ENCODE peak calls at places on chromosomes 11 and 22, in four cellular contexts. One of them, this sample, is unnamed.

GRCh38 chr11:119571311-119571710 is 148.3 kb upstream of the THY1 start:
- DNase-seq in H1: no peak
- DNase-seq in H9: peak; percentile 19
- DNase-seq in IMR-90: no peak
- DNase-seq in this sample: no peak

GRCh38 chr11:118068206-118068944 is 8.5 kb upstream of the TMPRSS4 start:
- DNase-seq in H9: peak; percentile 77
- DNase-seq in H1: no peak
- DNase-seq in IMR-90: no peak
- DNase-seq in this sample: peak; percentile 67

GRCh38 chr22:44889233-44889878 is 120.4 kb downstream of the PHF21B start:
- DNase-seq in H1: no peak
- DNase-seq in IMR-90: no peak
- DNase-seq in H9: no peak
- DNase-seq in this sample: peak; percentile 69

GRCh38 chr11:9831122-9831521 is 167.2 kb downstream of the SWAP70 start:
- DNase-seq in H9: peak; percentile 41
- DNase-seq in H1: no peak
- DNase-seq in IMR-90: no peak
- DNase-seq in this sample: no peak

GRCh38 chr11:105783216-105783615 is 173.3 kb downstream of the GRIA4 start:
- DNase-seq in IMR-90: no peak
- DNase-seq in H9: no peak
- DNase-seq in H1: no peak
- DNase-seq in this sample: no peak

GRCh38 chr11:27934830-27935145 is 173.2 kb downstream of the KIF18A start:
- DNase-seq in H1: no peak
- DNase-seq in IMR-90: peak; percentile 98
- DNase-seq in H9: no peak
- DNase-seq in this sample: peak; percentile 89

GRCh38 chr11:109423114-109423859 is 1.3 kb downstream of the C11orf87 start:
- DNase-seq in H1: peak; percentile 2
- DNase-seq in H9: peak; percentile 44
- DNase-seq in IMR-90: no peak
- DNase-seq in this sample: peak; percentile 40

GRCh38 chr11:116073854-116074837 is 569.9 kb upstream of the CADM1 start:
- DNase-seq in IMR-90: no peak
- DNase-seq in H9: no peak
- DNase-seq in H1: no peak
- DNase-seq in this sample: peak; percentile 87

GRCh38 chr22:46072981-46073682 is 77.2 kb upstream of the PPARA start:
- DNase-seq in H1: no peak
- DNase-seq in H9: no peak
- DNase-seq in IMR-90: no peak
- DNase-seq in this sample: no peak

GRCh38 chr22:23146842-23147205 is 1.5 kb downstream of the RAB36 start:
- DNase-seq in IMR-90: no peak
- DNase-seq in H1: no peak
- DNase-seq in H9: no peak
- DNase-seq in this sample: no peak

GRCh38 chr11:118008271-118008903 is 22.2 kb downstream of the IL10RA start:
- DNase-seq in H9: no peak
- DNase-seq in IMR-90: no peak
- DNase-seq in H1: no peak
- DNase-seq in this sample: no peak

GRCh38 chr11:86174101-86175046 is 70.2 kb upstream of the EED start:
- DNase-seq in H1: no peak
- DNase-seq in H9: no peak
- DNase-seq in IMR-90: peak; percentile 99
- DNase-seq in this sample: no peak

GRCh38 chr11:119459293-119459976 is 36.5 kb upstream of the THY1 start:
- DNase-seq in IMR-90: no peak
- DNase-seq in H9: no peak
- DNase-seq in H1: no peak
- DNase-seq in this sample: no peak

GRCh38 chr22:37377927-37378326 is 49.4 kb downstream of the ELFN2 start:
- DNase-seq in H1: no peak
- DNase-seq in IMR-90: no peak
- DNase-seq in H9: no peak
- DNase-seq in this sample: no peak

GRCh38 chr11:39786682-39787081 is 1672.8 kb downstream of the LRRC4C start:
- DNase-seq in H9: no peak
- DNase-seq in H1: no peak
- DNase-seq in IMR-90: no peak
- DNase-seq in this sample: no peak

GRCh38 chr11:44950625-44951472 is at the start of gene TP53I11:
- DNase-seq in H1: no peak
- DNase-seq in H9: no peak
- DNase-seq in IMR-90: peak; percentile 60
- DNase-seq in this sample: no peak

GRCh38 chr11:46478196-46478595 is 86.6 kb upstream of the CHRM4 start:
- DNase-seq in H1: no peak
- DNase-seq in H9: no peak
- DNase-seq in IMR-90: no peak
- DNase-seq in this sample: no peak

GRCh38 chr11:46484101-46484500 is 92.5 kb upstream of the CHRM4 start:
- DNase-seq in H1: no peak
- DNase-seq in IMR-90: no peak
- DNase-seq in H9: no peak
- DNase-seq in this sample: no peak

GRCh38 chr11:46477136-46477535 is 85.6 kb upstream of the CHRM4 start:
- DNase-seq in H9: no peak
- DNase-seq in H1: no peak
- DNase-seq in IMR-90: no peak
- DNase-seq in this sample: no peak

GRCh38 chr11:46480166-46480726 is 88.7 kb upstream of the CHRM4 start:
- DNase-seq in IMR-90: no peak
- DNase-seq in H1: no peak
- DNase-seq in H9: no peak
- DNase-seq in this sample: no peak

DNA sequence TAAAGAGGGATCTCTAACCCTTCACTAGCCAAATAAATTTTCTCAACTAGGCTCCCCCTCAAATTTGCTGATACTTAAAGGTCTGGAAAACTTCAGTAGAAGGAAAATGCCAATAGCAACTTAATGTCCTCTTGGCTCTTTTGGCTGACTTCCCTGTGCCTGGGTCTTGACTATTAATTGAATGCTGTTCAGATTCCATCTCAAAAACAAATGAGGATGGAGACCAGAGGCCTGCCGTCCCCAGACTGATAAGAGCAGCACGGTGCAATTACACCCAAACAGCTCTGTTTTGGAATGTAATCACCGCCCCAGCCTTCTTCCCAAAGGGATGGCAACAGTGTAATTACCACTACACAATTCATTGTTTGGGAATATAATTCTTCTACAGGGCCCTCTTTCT is 89.3 kb upstream of the CHRM4 start:
- DNase-seq in H9: no peak
- DNase-seq in IMR-90: no peak
- DNase-seq in H1: no peak
- DNase-seq in this sample: no peak
- H3K56ac ChIP-seq in H9: no peak overlapping the region
- H3K56ac ChIP-seq in IMR-90: no peak overlapping the region
- H3K56ac ChIP-seq in H1: no peak overlapping the region
- H3K56ac ChIP-seq in this sample: no peak overlapping the region

DNA sequence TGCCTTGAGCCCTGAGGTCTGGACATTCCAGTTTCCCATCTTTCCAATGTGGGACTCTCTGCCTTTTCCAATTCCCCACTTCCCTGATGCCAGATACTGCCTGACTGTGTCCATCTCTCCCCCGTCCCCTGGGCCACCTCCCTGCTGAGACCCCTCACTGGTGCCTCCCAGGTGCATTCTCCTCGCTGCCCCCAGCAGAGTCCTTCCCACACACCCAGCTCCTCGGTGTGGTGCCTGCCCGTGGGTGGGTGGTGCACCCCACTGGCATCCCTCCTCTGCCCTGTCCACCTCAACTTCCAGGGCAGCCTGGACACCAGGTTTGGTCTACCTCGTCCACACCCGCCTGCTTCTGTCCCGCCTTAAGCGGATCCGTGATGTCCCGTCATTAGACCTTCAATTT is 4.9 kb upstream of the MRGPRF start:
- DNase-seq in H1: no peak
- DNase-seq in IMR-90: no peak
- DNase-seq in H9: no peak
- DNase-seq in this sample: no peak
- H3K56ac ChIP-seq in H1: no peak overlapping the region
- H3K56ac ChIP-seq in IMR-90: no peak overlapping the region
- H3K56ac ChIP-seq in H9: no peak overlapping the region
- H3K56ac ChIP-seq in this sample: no peak overlapping the region

DNA sequence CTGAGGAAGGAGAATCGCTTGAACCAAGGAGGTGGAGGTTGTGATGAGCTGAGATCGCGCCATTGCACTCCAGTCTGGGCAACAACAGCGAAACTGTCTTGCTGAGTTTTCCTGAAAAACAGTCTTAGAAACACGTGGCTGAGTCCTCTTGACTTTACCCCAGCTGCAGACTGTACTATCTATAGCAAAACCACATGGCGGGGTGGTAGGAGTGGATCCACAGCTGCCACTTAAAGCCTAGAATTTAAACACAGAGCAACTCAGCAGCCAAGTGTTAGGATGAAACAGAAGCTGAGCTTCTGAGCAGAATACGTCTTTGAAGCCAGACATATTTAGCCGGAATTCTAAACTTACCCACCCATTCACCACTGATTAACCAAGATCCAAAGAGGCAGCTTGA is 14.1 kb downstream of the PATZ1 start:
- DNase-seq in IMR-90: no peak
- DNase-seq in H1: no peak
- DNase-seq in H9: no peak
- DNase-seq in this sample: no peak
- H3K56ac ChIP-seq in IMR-90: no peak overlapping the region
- H3K56ac ChIP-seq in H1: no peak overlapping the region
- H3K56ac ChIP-seq in H9: no peak overlapping the region
- H3K56ac ChIP-seq in this sample: no peak overlapping the region

DNA sequence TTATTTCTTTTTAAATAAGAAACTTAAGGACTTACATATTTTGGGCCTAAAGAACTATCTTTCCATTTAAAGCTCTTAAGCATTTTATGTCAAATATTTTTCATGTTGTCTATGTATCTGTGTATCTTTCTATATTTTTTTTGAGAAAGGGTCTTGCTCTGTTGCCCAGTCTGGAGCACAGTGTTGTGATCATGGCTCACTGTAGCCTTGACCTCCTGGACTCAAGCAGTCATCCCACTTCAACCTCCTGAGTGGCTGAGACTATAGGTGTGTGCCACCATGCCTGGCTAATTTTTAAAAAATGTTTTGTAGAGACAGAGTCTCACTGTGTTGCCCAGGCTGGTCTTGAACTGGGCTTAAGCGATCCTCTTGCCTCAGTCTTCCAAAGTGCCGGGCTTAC is 8.0 kb downstream of the STT3A start:
- DNase-seq in H1: no peak
- DNase-seq in H9: no peak
- DNase-seq in IMR-90: no peak
- DNase-seq in this sample: no peak
- H3K56ac ChIP-seq in H1: no peak overlapping the region
- H3K56ac ChIP-seq in H9: no peak overlapping the region
- H3K56ac ChIP-seq in IMR-90: no peak overlapping the region
- H3K56ac ChIP-seq in this sample: no peak overlapping the region

DNA sequence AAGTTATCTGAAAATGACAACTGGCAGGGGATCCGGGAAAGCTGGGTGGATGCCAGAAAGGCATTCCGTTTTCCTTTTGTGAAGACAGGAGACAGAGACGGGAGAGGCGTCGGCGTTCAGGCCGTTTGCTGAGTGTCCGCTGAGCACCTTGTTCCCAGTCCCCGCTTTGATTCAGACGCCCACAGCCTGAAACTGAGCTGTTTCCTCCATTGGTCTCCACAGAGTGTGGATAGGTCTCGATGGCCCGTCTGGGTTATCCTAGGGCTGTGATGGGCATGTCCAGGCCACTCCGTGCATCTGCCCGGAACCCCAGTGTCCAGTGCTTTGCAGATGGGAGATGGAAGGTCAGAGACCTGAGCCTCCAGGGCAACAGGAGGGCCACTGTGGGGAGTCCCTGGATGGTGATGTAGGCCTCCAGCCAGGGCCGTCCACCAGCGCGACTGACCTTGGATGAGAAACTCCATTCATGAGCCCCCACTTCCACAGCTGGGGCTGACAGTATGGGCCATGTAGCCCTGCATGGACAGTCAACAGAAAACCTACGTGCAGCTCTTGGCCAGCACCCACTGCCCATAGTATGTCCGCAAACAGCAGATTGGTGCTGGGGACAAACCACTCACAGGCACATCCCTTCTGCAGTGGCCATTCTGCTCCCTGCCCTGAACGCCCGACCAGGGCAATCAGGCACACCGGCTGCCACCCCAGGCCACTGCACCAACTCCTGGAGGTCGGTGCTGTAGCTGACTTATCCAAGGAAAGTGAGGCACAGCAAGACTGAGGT is 11.6 kb downstream of the MRGPRF start:
- DNase-seq in H9: peak; percentile 20
- DNase-seq in IMR-90: no peak
- DNase-seq in H1: no peak
- DNase-seq in this sample: no peak
- H3K56ac ChIP-seq in H9: no peak overlapping the region
- H3K56ac ChIP-seq in IMR-90: no peak overlapping the region
- H3K56ac ChIP-seq in H1: no peak overlapping the region
- H3K56ac ChIP-seq in this sample: no peak overlapping the region

DNA sequence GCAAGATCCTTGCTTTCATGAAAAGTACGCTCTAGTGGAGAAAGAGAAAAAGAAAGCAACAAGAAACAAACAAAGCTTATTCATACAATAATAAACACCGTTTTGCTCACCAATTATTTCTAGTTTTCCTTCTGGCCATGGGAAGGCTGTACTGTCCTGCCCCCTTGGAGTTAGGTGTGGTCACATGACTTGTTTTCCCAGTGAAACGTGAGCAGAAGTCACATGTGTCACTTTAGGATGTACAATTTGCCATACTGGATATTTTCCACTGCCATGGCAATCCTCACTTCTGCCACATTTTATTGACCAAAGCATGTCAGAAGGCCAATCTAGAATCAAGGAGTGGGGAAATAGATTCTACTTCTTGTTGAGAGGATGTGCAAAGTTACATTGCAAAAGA is 24.2 kb upstream of the TRAF6 start:
- DNase-seq in IMR-90: no peak
- DNase-seq in H1: no peak
- DNase-seq in H9: no peak
- DNase-seq in this sample: no peak
- H3K56ac ChIP-seq in IMR-90: no peak overlapping the region
- H3K56ac ChIP-seq in H1: no peak overlapping the region
- H3K56ac ChIP-seq in H9: no peak overlapping the region
- H3K56ac ChIP-seq in this sample: no peak overlapping the region

GRCh38 chr11:128525411-128526243 is 61.7 kb downstream of the ETS1 start:
- DNase-seq in H1: no peak
- DNase-seq in IMR-90: peak; percentile 74
- DNase-seq in H9: no peak
- DNase-seq in this sample: peak; percentile 86
- H3K56ac ChIP-seq in H1: no peak overlapping the region
- H3K56ac ChIP-seq in IMR-90: peak overlapping the region; percentile 14
- H3K56ac ChIP-seq in H9: no peak overlapping the region
- H3K56ac ChIP-seq in this sample: peak overlapping the region; percentile 35

DNA sequence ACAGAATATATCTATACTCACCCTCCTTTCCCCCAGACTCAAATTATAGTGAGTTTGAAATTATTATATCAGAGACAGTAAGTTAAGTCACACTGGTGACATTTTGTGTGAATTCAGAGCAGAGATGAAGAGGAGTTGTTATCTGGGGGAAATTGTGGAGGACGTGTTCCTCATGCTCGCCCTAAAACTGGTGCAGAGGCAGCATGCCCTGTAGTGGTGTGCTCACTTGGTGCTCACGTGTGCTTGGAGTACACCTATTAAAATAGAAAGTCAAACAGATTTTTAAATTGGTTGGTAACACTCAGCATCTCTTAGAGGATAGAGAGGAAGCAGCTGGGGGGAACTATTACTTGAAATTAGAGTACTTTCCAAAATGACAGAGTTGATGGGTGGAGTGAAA is 51.6 kb upstream of the ADSL start:
- DNase-seq in H9: no peak
- DNase-seq in H1: no peak
- DNase-seq in IMR-90: no peak
- DNase-seq in this sample: no peak
- H3K56ac ChIP-seq in H9: no peak overlapping the region
- H3K56ac ChIP-seq in H1: no peak overlapping the region
- H3K56ac ChIP-seq in IMR-90: no peak overlapping the region
- H3K56ac ChIP-seq in this sample: no peak overlapping the region